ENCODE peak calls at places on chromosomes 2 and 18, in seven cellular contexts. K is brain microvascular endothelial cell; Q is H54; E is mucosa of descending colon; O is activated effector memory CD4-positive, alpha-beta T cell treated with Interleukin-2 at 50 U/mL for 16 hours; H is central memory CD8-positive, alpha-beta T cell; W is body of pancreas. D is an unnamed sample.

GRCh38 chr2:3483227-3483985 is 35.9 kb downstream of the ADI1 start:
- DNase-seq in E (peak; percentile 92), K (no peak), H (no peak), W (peak; percentile 66), Q (no peak), O (no peak), D (peak; percentile 48)

GRCh38 chr2:106555053-106555452 is 67.9 kb downstream of the CD8B2 start:
- DNase-seq in O (no peak), W (no peak), H (no peak), K (no peak), Q (no peak), E (no peak), D (no peak)

GRCh38 chr2:168907940-168908662 is 7.0 kb downstream of the G6PC2 start:
- DNase-seq in O (no peak), K (no peak), E (no peak), Q (no peak), W (no peak), H (no peak), D (no peak)

GRCh38 chr2:105711394-105711793 is 33.3 kb upstream of the NCK2 start:
- DNase-seq in H (no peak), Q (no peak), W (no peak), E (no peak), O (no peak), K (no peak), D (no peak)

GRCh38 chr18:9380571-9381390 is 46.2 kb downstream of the TWSG1 start:
- DNase-seq in W (no peak), Q (no peak), H (no peak), K (peak; percentile 6), O (no peak), E (no peak), D (no peak)

GRCh38 chr2:138712212-138712979 is 67.8 kb downstream of the NXPH2 start:
- DNase-seq in W (no peak), O (no peak), E (no peak), H (no peak), K (no peak), Q (no peak), D (no peak)

GRCh38 chr2:59569124-59569523 is 984.3 kb downstream of the BCL11A start:
- DNase-seq in H (no peak), O (no peak), E (no peak), Q (no peak), K (no peak), W (no peak), D (no peak)

GRCh38 chr2:44277541-44277940 is 2.3 kb downstream of the SLC3A1 start:
- DNase-seq in E (no peak), K (no peak), O (no peak), H (no peak), Q (no peak), W (no peak), D (no peak)

GRCh38 chr2:10390369-10390801 is 57.7 kb downstream of the ODC1 start:
- DNase-seq in W (no peak), Q (no peak), E (no peak), K (no peak), O (no peak), H (no peak), D (no peak)

GRCh38 chr2:165018207-165018606 is 62.9 kb upstream of the SLC38A11 start:
- DNase-seq in O (no peak), Q (no peak), H (no peak), W (no peak), K (no peak), E (no peak), D (no peak)